ENCODE peak calls at places on chromosomes 2 and 18, in five cellular contexts. One of them, this sample, is unnamed.

GRCh38 chr2:224723606-224724217 is 7.5 kb upstream of the CCDC195 start:
- DNase-seq in CD8-positive, alpha-beta T cell: no peak
- DNase-seq in HCT116: no peak
- DNase-seq in astrocyte of the spinal cord: peak; percentile 31
- DNase-seq in fibroblast of the aortic adventitia: peak; percentile 18
- DNase-seq in this sample: no peak

GRCh38 chr2:235827585-235827992 is 333.7 kb downstream of the AGAP1 start:
- DNase-seq in CD8-positive, alpha-beta T cell: no peak
- DNase-seq in HCT116: peak; percentile 74
- DNase-seq in astrocyte of the spinal cord: peak; percentile 7
- DNase-seq in fibroblast of the aortic adventitia: peak; percentile 57
- DNase-seq in this sample: no peak

GRCh38 chr2:52404046-52404445 is 1363.6 kb upstream of the CHAC2 start:
- DNase-seq in CD8-positive, alpha-beta T cell: no peak
- DNase-seq in HCT116: no peak
- DNase-seq in astrocyte of the spinal cord: no peak
- DNase-seq in fibroblast of the aortic adventitia: no peak
- DNase-seq in this sample: no peak

GRCh38 chr2:149166958-149167810 is 128.7 kb downstream of the LYPD6B start:
- DNase-seq in CD8-positive, alpha-beta T cell: peak; percentile 55
- DNase-seq in HCT116: peak; percentile 10
- DNase-seq in astrocyte of the spinal cord: no peak
- DNase-seq in fibroblast of the aortic adventitia: no peak
- DNase-seq in this sample: peak; percentile 85

GRCh38 chr2:57894353-57894752 is 152.3 kb upstream of the VRK2 start:
- DNase-seq in CD8-positive, alpha-beta T cell: no peak
- DNase-seq in HCT116: no peak
- DNase-seq in astrocyte of the spinal cord: no peak
- DNase-seq in fibroblast of the aortic adventitia: no peak
- DNase-seq in this sample: no peak

GRCh38 chr2:237295889-237296480 is 118.0 kb downstream of the COL6A3 start:
- DNase-seq in CD8-positive, alpha-beta T cell: no peak
- DNase-seq in HCT116: no peak
- DNase-seq in astrocyte of the spinal cord: no peak
- DNase-seq in fibroblast of the aortic adventitia: no peak
- DNase-seq in this sample: no peak

GRCh38 chr2:26991717-26992116 is 21.3 kb downstream of the MAPRE3 start:
- DNase-seq in CD8-positive, alpha-beta T cell: no peak
- DNase-seq in HCT116: no peak
- DNase-seq in astrocyte of the spinal cord: no peak
- DNase-seq in fibroblast of the aortic adventitia: no peak
- DNase-seq in this sample: no peak

GRCh38 chr2:216635171-216635570 is 2.0 kb downstream of the IGFBP2 start:
- DNase-seq in CD8-positive, alpha-beta T cell: no peak
- DNase-seq in HCT116: no peak
- DNase-seq in astrocyte of the spinal cord: peak; percentile 52
- DNase-seq in fibroblast of the aortic adventitia: no peak
- DNase-seq in this sample: no peak

GRCh38 chr2:85851253-85851955 is 37.4 kb downstream of the ST3GAL5 start:
- DNase-seq in CD8-positive, alpha-beta T cell: peak; percentile 43
- DNase-seq in HCT116: no peak
- DNase-seq in astrocyte of the spinal cord: no peak
- DNase-seq in fibroblast of the aortic adventitia: peak; percentile 55
- DNase-seq in this sample: no peak

GRCh38 chr18:28019425-28020108 is 157.4 kb downstream of the CDH2 start:
- DNase-seq in CD8-positive, alpha-beta T cell: no peak
- DNase-seq in HCT116: no peak
- DNase-seq in astrocyte of the spinal cord: no peak
- DNase-seq in fibroblast of the aortic adventitia: peak; percentile 77
- DNase-seq in this sample: no peak

GRCh38 chr2:178478102-178478441 is 328 bp downstream of the FKBP7 start:
- DNase-seq in CD8-positive, alpha-beta T cell: no peak
- DNase-seq in HCT116: no peak
- DNase-seq in astrocyte of the spinal cord: no peak
- DNase-seq in fibroblast of the aortic adventitia: peak; percentile 37
- DNase-seq in this sample: no peak

GRCh38 chr18:54004828-54005227 is 219.6 kb downstream of the MBD2 start:
- DNase-seq in CD8-positive, alpha-beta T cell: no peak
- DNase-seq in HCT116: no peak
- DNase-seq in astrocyte of the spinal cord: peak; percentile 34
- DNase-seq in fibroblast of the aortic adventitia: peak; percentile 25
- DNase-seq in this sample: no peak

GRCh38 chr18:76927216-76927725 is 104.9 kb downstream of the ZNF236 start:
- DNase-seq in CD8-positive, alpha-beta T cell: no peak
- DNase-seq in HCT116: no peak
- DNase-seq in astrocyte of the spinal cord: peak; percentile 10
- DNase-seq in fibroblast of the aortic adventitia: no peak
- DNase-seq in this sample: no peak

GRCh38 chr2:168851674-168852320 is 38.4 kb downstream of the SPC25 start:
- DNase-seq in CD8-positive, alpha-beta T cell: no peak
- DNase-seq in HCT116: peak; percentile 29
- DNase-seq in astrocyte of the spinal cord: peak; percentile 85
- DNase-seq in fibroblast of the aortic adventitia: peak; percentile 65
- DNase-seq in this sample: no peak

GRCh38 chr2:197037863-197038398 is 111.4 kb upstream of the PGAP1 start:
- DNase-seq in CD8-positive, alpha-beta T cell: no peak
- DNase-seq in HCT116: no peak
- DNase-seq in astrocyte of the spinal cord: no peak
- DNase-seq in fibroblast of the aortic adventitia: no peak
- DNase-seq in this sample: no peak

GRCh38 chr18:79397288-79397829 is 1.6 kb downstream of the NFATC1 start:
- DNase-seq in CD8-positive, alpha-beta T cell: no peak
- DNase-seq in HCT116: no peak
- DNase-seq in astrocyte of the spinal cord: no peak
- DNase-seq in fibroblast of the aortic adventitia: no peak
- DNase-seq in this sample: no peak

GRCh38 chr2:222318026-222318711 is 19.4 kb upstream of the PAX3 start:
- DNase-seq in CD8-positive, alpha-beta T cell: no peak
- DNase-seq in HCT116: peak; percentile 35
- DNase-seq in astrocyte of the spinal cord: peak; percentile 81
- DNase-seq in fibroblast of the aortic adventitia: peak; percentile 69
- DNase-seq in this sample: peak; percentile 43

GRCh38 chr2:2769481-2770431 is 438.7 kb upstream of the MYT1L start:
- DNase-seq in CD8-positive, alpha-beta T cell: no peak
- DNase-seq in HCT116: no peak
- DNase-seq in astrocyte of the spinal cord: no peak
- DNase-seq in fibroblast of the aortic adventitia: no peak
- DNase-seq in this sample: no peak

GRCh38 chr2:136381722-136382633 is 264.0 kb upstream of the CXCR4 start:
- DNase-seq in CD8-positive, alpha-beta T cell: peak; percentile 75
- DNase-seq in HCT116: no peak
- DNase-seq in astrocyte of the spinal cord: no peak
- DNase-seq in fibroblast of the aortic adventitia: no peak
- DNase-seq in this sample: peak; percentile 91

GRCh38 chr2:223860809-223861738 is 23.7 kb upstream of the AP1S3 start:
- DNase-seq in CD8-positive, alpha-beta T cell: no peak
- DNase-seq in HCT116: peak; percentile 82
- DNase-seq in astrocyte of the spinal cord: peak; percentile 59
- DNase-seq in fibroblast of the aortic adventitia: peak; percentile 91
- DNase-seq in this sample: no peak

GRCh38 chr2:10891391-10891790 is 20.3 kb upstream of the KCNF1 start:
- DNase-seq in CD8-positive, alpha-beta T cell: no peak
- DNase-seq in HCT116: no peak
- DNase-seq in astrocyte of the spinal cord: no peak
- DNase-seq in fibroblast of the aortic adventitia: no peak
- DNase-seq in this sample: no peak

GRCh38 chr2:96354492-96354891 is 18.9 kb downstream of the NCAPH start:
- DNase-seq in CD8-positive, alpha-beta T cell: no peak
- DNase-seq in HCT116: no peak
- DNase-seq in astrocyte of the spinal cord: no peak
- DNase-seq in fibroblast of the aortic adventitia: no peak
- DNase-seq in this sample: peak; percentile 36

GRCh38 chr2:158602027-158602426 is 145.3 kb downstream of the PKP4 start:
- DNase-seq in CD8-positive, alpha-beta T cell: no peak
- DNase-seq in HCT116: no peak
- DNase-seq in astrocyte of the spinal cord: no peak
- DNase-seq in fibroblast of the aortic adventitia: no peak
- DNase-seq in this sample: no peak

GRCh38 chr2:173402405-173402974 is 47.8 kb downstream of the CDCA7 start:
- DNase-seq in CD8-positive, alpha-beta T cell: peak; percentile 72
- DNase-seq in HCT116: peak; percentile 80
- DNase-seq in astrocyte of the spinal cord: peak; percentile 82
- DNase-seq in fibroblast of the aortic adventitia: peak; percentile 86
- DNase-seq in this sample: peak; percentile 62

GRCh38 chr2:221422516-221423211 is 149.4 kb downstream of the EPHA4 start:
- DNase-seq in CD8-positive, alpha-beta T cell: no peak
- DNase-seq in HCT116: no peak
- DNase-seq in astrocyte of the spinal cord: peak; percentile 32
- DNase-seq in fibroblast of the aortic adventitia: peak; percentile 49
- DNase-seq in this sample: no peak

GRCh38 chr2:11099122-11100065 is 55.9 kb upstream of the SLC66A3 start:
- DNase-seq in CD8-positive, alpha-beta T cell: no peak
- DNase-seq in HCT116: no peak
- DNase-seq in astrocyte of the spinal cord: no peak
- DNase-seq in fibroblast of the aortic adventitia: no peak
- DNase-seq in this sample: no peak

GRCh38 chr18:76260941-76261472 is 234.0 kb downstream of the ZNF516 start:
- DNase-seq in CD8-positive, alpha-beta T cell: no peak
- DNase-seq in HCT116: no peak
- DNase-seq in astrocyte of the spinal cord: no peak
- DNase-seq in fibroblast of the aortic adventitia: no peak
- DNase-seq in this sample: no peak

GRCh38 chr2:200158586-200159365 is 147.7 kb upstream of the SPATS2L start:
- DNase-seq in CD8-positive, alpha-beta T cell: no peak
- DNase-seq in HCT116: no peak
- DNase-seq in astrocyte of the spinal cord: no peak
- DNase-seq in fibroblast of the aortic adventitia: no peak
- DNase-seq in this sample: no peak

GRCh38 chr2:208406474-208407451 is at the start of gene PTH2R:
- DNase-seq in CD8-positive, alpha-beta T cell: no peak
- DNase-seq in HCT116: no peak
- DNase-seq in astrocyte of the spinal cord: no peak
- DNase-seq in fibroblast of the aortic adventitia: no peak
- DNase-seq in this sample: no peak

GRCh38 chr18:57542126-57542525 is 44.4 kb downstream of the FECH start:
- DNase-seq in CD8-positive, alpha-beta T cell: no peak
- DNase-seq in HCT116: no peak
- DNase-seq in astrocyte of the spinal cord: peak; percentile 56
- DNase-seq in fibroblast of the aortic adventitia: peak; percentile 83
- DNase-seq in this sample: no peak
- H3K4me3 ChIP-seq in CD8-positive, alpha-beta T cell: no peak overlapping the region
- H3K4me3 ChIP-seq in HCT116: no peak overlapping the region
- H3K4me3 ChIP-seq in astrocyte of the spinal cord: no peak overlapping the region
- H3K4me3 ChIP-seq in fibroblast of the aortic adventitia: no peak overlapping the region
- H3K4me3 ChIP-seq in this sample: no peak overlapping the region

DNA sequence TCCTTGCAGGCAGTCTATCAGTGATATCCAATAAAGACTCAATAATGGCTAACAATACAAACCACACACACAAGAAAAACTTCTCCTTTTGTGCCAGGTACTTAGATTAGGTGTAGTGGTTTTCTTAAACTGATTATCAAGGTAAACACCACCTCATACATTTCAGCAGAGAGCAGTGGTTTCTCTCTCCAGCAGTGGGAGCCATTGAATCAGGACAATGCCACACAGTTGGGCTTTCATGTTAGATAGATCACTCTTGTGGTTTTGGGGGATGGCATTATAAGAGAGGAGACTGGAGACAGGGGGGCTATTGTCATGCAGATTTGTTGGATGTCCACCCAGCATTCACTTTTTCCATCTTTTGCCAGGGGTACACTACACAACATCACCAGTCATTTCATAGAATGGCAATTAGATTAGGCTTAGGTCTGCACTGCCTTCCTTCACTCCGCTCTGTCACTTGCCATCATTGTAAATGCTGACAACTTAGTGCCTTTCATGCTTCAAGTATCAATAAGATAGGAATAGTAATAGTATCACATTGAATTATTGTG is 13.6 kb upstream of the IRS1 start:
- DNase-seq in CD8-positive, alpha-beta T cell: no peak
- DNase-seq in HCT116: no peak
- DNase-seq in astrocyte of the spinal cord: peak; percentile 22
- DNase-seq in fibroblast of the aortic adventitia: peak; percentile 16
- DNase-seq in this sample: no peak
- H3K4me3 ChIP-seq in CD8-positive, alpha-beta T cell: no peak overlapping the region
- H3K4me3 ChIP-seq in HCT116: no peak overlapping the region
- H3K4me3 ChIP-seq in astrocyte of the spinal cord: no peak overlapping the region
- H3K4me3 ChIP-seq in fibroblast of the aortic adventitia: no peak overlapping the region
- H3K4me3 ChIP-seq in this sample: no peak overlapping the region

DNA sequence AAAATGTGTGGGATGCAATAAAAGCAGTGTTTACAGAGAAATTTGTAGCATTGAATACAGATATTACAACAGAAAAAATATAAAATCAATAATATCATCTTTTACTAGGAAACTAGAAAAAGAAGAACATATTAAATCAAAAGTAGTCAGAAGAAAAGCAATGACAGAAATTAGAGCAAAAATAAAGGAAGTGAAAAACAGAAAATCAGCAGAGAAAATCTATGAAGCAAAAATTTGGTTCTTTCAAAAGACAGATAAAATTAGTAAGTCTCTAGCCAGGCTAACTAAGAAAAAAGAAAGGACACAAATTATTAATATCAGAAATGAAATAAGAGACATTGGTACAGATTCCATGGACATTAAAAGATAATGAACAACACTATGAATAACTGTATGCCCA is 212.0 kb upstream of the MGAT5 start:
- DNase-seq in CD8-positive, alpha-beta T cell: no peak
- DNase-seq in HCT116: no peak
- DNase-seq in astrocyte of the spinal cord: no peak
- DNase-seq in fibroblast of the aortic adventitia: no peak
- DNase-seq in this sample: no peak
- H3K4me3 ChIP-seq in CD8-positive, alpha-beta T cell: no peak overlapping the region
- H3K4me3 ChIP-seq in HCT116: no peak overlapping the region
- H3K4me3 ChIP-seq in astrocyte of the spinal cord: no peak overlapping the region
- H3K4me3 ChIP-seq in fibroblast of the aortic adventitia: no peak overlapping the region
- H3K4me3 ChIP-seq in this sample: no peak overlapping the region

GRCh38 chr18:50559750-50560680 is at the start of gene MAPK4:
- DNase-seq in CD8-positive, alpha-beta T cell: no peak
- DNase-seq in HCT116: no peak
- DNase-seq in astrocyte of the spinal cord: peak; percentile 1
- DNase-seq in fibroblast of the aortic adventitia: peak; percentile 4
- DNase-seq in this sample: no peak

GRCh38 chr18:50562686-50563085 is 2.8 kb downstream of the MAPK4 start:
- DNase-seq in CD8-positive, alpha-beta T cell: no peak
- DNase-seq in HCT116: no peak
- DNase-seq in astrocyte of the spinal cord: no peak
- DNase-seq in fibroblast of the aortic adventitia: no peak
- DNase-seq in this sample: no peak

GRCh38 chr18:50558157-50558556 is 1.7 kb upstream of the MAPK4 start:
- DNase-seq in CD8-positive, alpha-beta T cell: no peak
- DNase-seq in HCT116: no peak
- DNase-seq in astrocyte of the spinal cord: no peak
- DNase-seq in fibroblast of the aortic adventitia: no peak
- DNase-seq in this sample: no peak

GRCh38 chr18:50560681-50561629 is 1.1 kb downstream of the MAPK4 start:
- DNase-seq in CD8-positive, alpha-beta T cell: no peak
- DNase-seq in HCT116: no peak
- DNase-seq in astrocyte of the spinal cord: no peak
- DNase-seq in fibroblast of the aortic adventitia: no peak
- DNase-seq in this sample: no peak

GRCh38 chr18:50558948-50559749 is 738 bp upstream of the MAPK4 start:
- DNase-seq in CD8-positive, alpha-beta T cell: no peak
- DNase-seq in HCT116: no peak
- DNase-seq in astrocyte of the spinal cord: no peak
- DNase-seq in fibroblast of the aortic adventitia: no peak
- DNase-seq in this sample: no peak
- H3K4me3 ChIP-seq in CD8-positive, alpha-beta T cell: no peak overlapping the region
- H3K4me3 ChIP-seq in HCT116: no peak overlapping the region
- H3K4me3 ChIP-seq in astrocyte of the spinal cord: no peak overlapping the region
- H3K4me3 ChIP-seq in fibroblast of the aortic adventitia: no peak overlapping the region
- H3K4me3 ChIP-seq in this sample: no peak overlapping the region